ENCODE peak calls at places on chromosomes 11 and 22, in four cellular contexts. One of them, this sample, is unnamed.

GRCh38 chr22:38315801-38316339 is 1.4 kb downstream of the CSNK1E start:
- DNase-seq in T-helper 1 cell: no peak
- DNase-seq in NCI-H2171 treated with DMSO at 0.1 percent for 48 hours: peak; percentile 45
- DNase-seq in astrocyte: no peak
- DNase-seq in this sample: no peak

GRCh38 chr11:28114731-28115130 is 6.5 kb downstream of the METTL15 start:
- DNase-seq in T-helper 1 cell: no peak
- DNase-seq in NCI-H2171 treated with DMSO at 0.1 percent for 48 hours: no peak
- DNase-seq in astrocyte: no peak
- DNase-seq in this sample: no peak

GRCh38 chr11:46127150-46127638 is 5.9 kb upstream of the PHF21A start:
- DNase-seq in T-helper 1 cell: peak; percentile 48
- DNase-seq in NCI-H2171 treated with DMSO at 0.1 percent for 48 hours: no peak
- DNase-seq in astrocyte: peak; percentile 19
- DNase-seq in this sample: no peak

GRCh38 chr11:11035331-11035730 is 177.5 kb upstream of the ZBED5 start:
- DNase-seq in T-helper 1 cell: no peak
- DNase-seq in NCI-H2171 treated with DMSO at 0.1 percent for 48 hours: no peak
- DNase-seq in astrocyte: no peak
- DNase-seq in this sample: no peak

GRCh38 chr22:49239264-49240015 is 588.2 kb downstream of the BRD1 start:
- DNase-seq in T-helper 1 cell: no peak
- DNase-seq in NCI-H2171 treated with DMSO at 0.1 percent for 48 hours: no peak
- DNase-seq in astrocyte: no peak
- DNase-seq in this sample: no peak

GRCh38 chr11:17479284-17480214 is 2.9 kb upstream of the ABCC8 start:
- DNase-seq in T-helper 1 cell: no peak
- DNase-seq in NCI-H2171 treated with DMSO at 0.1 percent for 48 hours: peak; percentile 20
- DNase-seq in astrocyte: peak; percentile 19
- DNase-seq in this sample: no peak

GRCh38 chr11:19868281-19868821 is 155.7 kb downstream of the NAV2 start:
- DNase-seq in T-helper 1 cell: no peak
- DNase-seq in NCI-H2171 treated with DMSO at 0.1 percent for 48 hours: peak; percentile 56
- DNase-seq in astrocyte: peak; percentile 88
- DNase-seq in this sample: no peak

GRCh38 chr22:32542332-32543019 is 67.9 kb downstream of the FBXO7 start:
- DNase-seq in T-helper 1 cell: no peak
- DNase-seq in NCI-H2171 treated with DMSO at 0.1 percent for 48 hours: no peak
- DNase-seq in astrocyte: no peak
- DNase-seq in this sample: no peak

GRCh38 chr11:74720596-74721478 is 10.4 kb downstream of the CHRDL2 start:
- DNase-seq in T-helper 1 cell: no peak
- DNase-seq in NCI-H2171 treated with DMSO at 0.1 percent for 48 hours: no peak
- DNase-seq in astrocyte: peak; percentile 37
- DNase-seq in this sample: no peak

GRCh38 chr22:39931271-39931670 is 28.9 kb upstream of the TMA7B start:
- DNase-seq in T-helper 1 cell: no peak
- DNase-seq in NCI-H2171 treated with DMSO at 0.1 percent for 48 hours: no peak
- DNase-seq in astrocyte: no peak
- DNase-seq in this sample: no peak

This sample was measured in pulmonary artery endothelial cell.